ENCODE peak calls at places on chromosomes 12 and 14, in seven cellular contexts. F, V, R, O, Z, Q and S are unnamed samples.

GRCh38 chr14:80172380-80173055 is 38.8 kb downstream of the DIO2 start:
- DNase-seq in O (no peak), Q (no peak), Z (no peak), F (no peak), R (peak; percentile 45), V (no peak), S (no peak)

GRCh38 chr14:22155582-22155981 is 433.4 kb downstream of the DAD1 start:
- DNase-seq in F (no peak), Q (no peak), V (no peak), O (no peak), R (no peak), Z (no peak), S (no peak)

GRCh38 chr12:101375573-101375972 is 32.0 kb downstream of the ARL1 start:
- DNase-seq in V (no peak), F (no peak), R (no peak), Q (no peak), Z (no peak), O (no peak), S (no peak)

GRCh38 chr12:91507754-91508153 is 325.1 kb upstream of the DCN start:
- DNase-seq in F (no peak), Z (no peak), R (peak; percentile 80), V (peak; percentile 78), O (no peak), Q (no peak), S (no peak)

GRCh38 chr14:73725116-73726024 is 11.2 kb upstream of the PNMA1 start:
- DNase-seq in O (no peak), F (no peak), Q (no peak), V (peak; percentile 52), R (peak; percentile 56), Z (no peak), S (no peak)

GRCh38 chr14:32202468-32202865 is 602 bp downstream of the RNU6-8 start:
- DNase-seq in Q (no peak), Z (no peak), R (peak; percentile 14), V (peak; percentile 56), O (peak; percentile 2), F (no peak), S (no peak)

GRCh38 chr12:15206831-15207394 is 14.3 kb downstream of the RERG start:
- DNase-seq in R (no peak), F (no peak), V (no peak), Q (no peak), O (peak; percentile 29), Z (no peak), S (no peak)

GRCh38 chr14:69043007-69043444 is 63.9 kb upstream of the ACTN1 start:
- DNase-seq in R (no peak), Q (no peak), O (no peak), V (no peak), Z (no peak), F (no peak), S (no peak)

GRCh38 chr12:69645031-69645430 is 34.3 kb upstream of the LRRC10 start:
- DNase-seq in F (no peak), Q (no peak), O (no peak), V (no peak), Z (no peak), R (no peak), S (no peak)

GRCh38 chr12:54421175-54421872 is 2.3 kb upstream of the ITGA5 start:
- DNase-seq in V (no peak), Z (no peak), Q (no peak), O (no peak), R (no peak), F (no peak), S (no peak)

GRCh38 chr14:103846569-103847438 is 571 bp downstream of the PPP1R13B start:
- DNase-seq in R (no peak), V (no peak), Q (peak; percentile 61), Z (no peak), F (peak; percentile 19), O (no peak), S (no peak)

DNA sequence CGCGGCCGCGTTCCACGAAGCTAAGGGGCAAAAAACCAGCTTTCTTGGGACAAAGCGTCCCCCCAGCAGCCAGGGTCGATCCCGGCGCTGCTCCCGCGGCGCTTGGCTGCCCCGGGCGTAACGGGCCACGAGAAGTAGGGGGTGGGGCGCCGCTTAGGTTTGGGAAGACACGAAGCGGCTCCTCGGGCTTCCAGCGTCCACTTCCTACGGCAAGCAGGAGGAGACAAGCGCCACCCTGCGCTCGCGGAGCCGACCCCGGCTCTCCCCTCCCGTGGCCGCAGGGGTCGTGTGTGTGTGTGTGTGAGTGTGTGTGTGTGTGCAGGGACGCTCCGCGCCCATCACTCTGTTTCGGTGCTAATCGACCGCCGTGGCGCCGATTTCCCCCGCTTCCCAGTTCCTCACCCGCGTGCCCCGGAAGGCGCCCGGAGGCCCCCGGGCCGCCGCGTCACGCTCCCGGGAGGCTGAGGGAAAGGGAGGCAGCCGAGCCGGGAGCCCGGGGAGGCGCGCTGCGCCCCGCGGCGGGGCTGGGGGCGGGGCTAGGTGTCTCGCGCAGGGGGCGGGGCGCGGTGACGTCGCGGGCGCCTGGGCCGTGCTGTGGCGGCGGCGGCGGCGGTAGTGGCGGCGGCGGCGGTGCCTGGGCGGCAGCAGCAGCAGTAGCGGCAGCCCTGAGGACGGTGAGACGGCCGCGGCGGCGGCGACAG is at the start of gene ERC1:
- DNase-seq in R (peak; percentile 79), O (peak; percentile 56), Z (peak; percentile 75), F (peak; percentile 79), Q (peak; percentile 88), V (peak; percentile 89), S (peak; percentile 41)
- TF ChIP-seq CTCF in R (peak; percentile 3), O (no peak), Z (no peak), F (no peak), Q (peak; percentile 44), V (no peak), S (peak; percentile 12)

DNA sequence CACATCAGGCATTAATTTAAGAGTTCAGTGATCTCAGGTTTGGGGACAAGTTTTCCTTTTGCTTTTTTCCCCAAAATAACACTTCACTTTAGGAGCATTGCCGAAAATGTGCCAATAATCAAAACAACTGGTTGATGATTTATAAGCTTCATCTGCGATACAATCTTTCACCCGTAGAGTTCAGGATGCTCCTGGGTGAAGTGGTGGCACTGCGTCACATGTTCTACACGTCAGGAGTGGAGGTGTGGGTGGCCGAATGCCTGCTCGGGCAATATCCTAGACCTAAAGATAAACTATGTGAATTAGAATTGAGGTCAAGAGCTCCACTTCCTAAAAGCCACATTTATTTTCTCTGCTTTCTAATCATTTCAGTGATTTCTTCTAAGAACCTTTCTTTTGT is 70.9 kb upstream of the DICER1 start:
- DNase-seq in Q (no peak), O (no peak), F (no peak), Z (no peak), V (no peak), R (no peak), S (no peak)
- TF ChIP-seq CTCF in Q (no peak), O (no peak), F (no peak), Z (no peak), V (no peak), R (no peak), S (no peak)

DNA sequence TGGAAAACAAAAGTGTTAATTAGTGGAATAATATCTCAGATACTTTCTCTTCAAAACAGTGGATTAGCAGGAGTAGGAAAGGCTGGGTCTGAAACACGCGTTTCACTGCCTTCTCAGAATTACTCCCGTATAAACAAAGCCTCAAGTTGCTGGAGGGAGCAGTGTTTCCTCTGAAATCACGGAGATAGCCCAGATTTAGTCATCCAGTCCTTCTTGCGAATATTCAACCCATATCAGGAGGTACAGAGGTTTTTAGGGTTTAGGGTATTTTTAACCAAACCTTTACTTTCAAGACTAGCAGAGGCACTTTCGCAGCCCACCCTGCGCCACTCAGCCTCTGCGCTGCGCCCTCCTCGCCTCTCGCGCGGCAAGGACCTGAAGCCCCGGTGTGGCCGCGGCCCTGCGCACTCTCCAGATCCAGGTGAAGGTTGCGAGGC is 2.1 kb upstream of the SAMD4A start:
- DNase-seq in F (no peak), Z (peak; percentile 57), R (peak; percentile 54), O (peak; percentile 39), Q (no peak), V (peak; percentile 87), S (no peak)
- TF ChIP-seq CTCF in F (no peak), Z (no peak), R (no peak), O (peak; percentile 9), Q (no peak), V (peak; percentile 29), S (no peak)

GRCh38 chr14:85958069-85958468 is 428.1 kb downstream of the FLRT2 start:
- DNase-seq in R (no peak), Q (no peak), Z (no peak), V (peak; percentile 10), F (no peak), O (no peak), S (no peak)
- TF ChIP-seq CTCF in R (peak; percentile 13), Q (peak; percentile 37), Z (no peak), V (peak; percentile 33), F (no peak), O (no peak), S (no peak)

DNA sequence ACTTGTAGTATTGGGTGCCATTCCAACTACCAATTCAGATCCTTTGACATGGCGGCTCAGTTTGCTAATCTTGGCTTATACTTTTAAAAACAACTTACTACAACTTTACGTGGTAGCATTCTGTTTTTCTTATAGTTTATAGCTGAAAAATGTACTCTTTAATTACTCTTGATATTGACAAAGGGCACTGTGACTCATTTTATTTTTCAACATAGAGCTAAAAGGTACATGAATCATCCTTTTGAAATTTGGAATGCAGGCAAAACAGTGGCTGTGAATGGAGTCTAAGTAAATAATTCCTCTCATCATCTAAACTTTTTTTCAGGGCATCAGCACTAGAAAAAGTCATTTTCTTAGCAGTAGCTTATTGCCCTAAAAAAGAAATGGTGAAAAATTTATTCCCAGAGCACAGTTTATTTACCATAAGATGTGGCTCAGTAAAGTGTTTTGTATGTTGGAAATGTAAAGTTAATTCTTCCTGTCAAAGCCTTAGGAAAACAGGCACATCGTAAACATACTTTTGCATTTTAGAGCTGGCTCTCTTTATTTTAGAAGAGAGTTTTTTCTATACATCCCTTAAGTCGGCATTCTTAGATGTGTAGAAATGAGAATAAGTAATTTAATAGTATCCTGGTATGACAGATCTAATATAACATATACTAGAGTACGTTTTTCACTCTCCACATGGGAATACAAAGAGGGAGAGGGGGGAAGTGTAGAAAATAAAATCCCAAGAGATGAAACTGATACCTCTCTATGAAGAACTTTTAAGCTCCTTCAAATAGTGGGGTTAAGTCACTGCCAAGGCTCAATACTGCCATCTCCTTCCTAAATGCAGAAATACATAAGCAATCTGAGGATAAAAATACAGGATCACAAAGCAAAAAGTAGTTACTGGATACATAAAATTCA is 55.2 kb downstream of the SLC25A21 start:
- DNase-seq in Q (no peak), O (peak; percentile 68), F (no peak), Z (peak; percentile 8), V (peak; percentile 91), R (peak; percentile 47), S (no peak)
- TF ChIP-seq CTCF in Q (peak; percentile 16), O (peak; percentile 69), F (no peak), Z (peak; percentile 70), V (peak; percentile 78), R (peak; percentile 53), S (peak; percentile 55)